ENCODE peak calls at places on chromosomes 11 and 22, in five cellular contexts. Z, V, G, T and J are unnamed samples.
A peak's percentile ranks its signal among the peaks of the same experiment; 100 is the strongest.

GRCh38 chr22:27639180-27640086 is 162.1 kb downstream of the MN1 start:
- DNase-seq in Z (no peak), V (peak; percentile 31), G (no peak), T (peak; percentile 72), J (peak; percentile 61)

GRCh38 chr11:2175659-2176058 is 4.0 kb upstream of the TH start:
- DNase-seq in Z (no peak), T (no peak), V (peak; percentile 33), G (no peak), J (no peak)

GRCh38 chr11:45167283-45167682 is 20.8 kb downstream of the PRDM11 start:
- DNase-seq in Z (no peak), G (no peak), T (no peak), V (no peak), J (no peak)

GRCh38 chr11:59178401-59178800 is 6.5 kb downstream of the DTX4 start:
- DNase-seq in G (no peak), V (no peak), Z (no peak), T (no peak), J (no peak)

GRCh38 chr22:37904572-37905533 is 1.2 kb upstream of the MICALL1 start:
- DNase-seq in T (peak; percentile 75), V (peak; percentile 99), Z (no peak), G (peak; percentile 80), J (peak; percentile 12)

GRCh38 chr22:29216011-29216872 is 10.5 kb downstream of the EMID1 start:
- DNase-seq in Z (no peak), G (no peak), T (no peak), V (no peak), J (no peak)

GRCh38 chr11:61295596-61295926 is 445 bp upstream of the VWCE start:
- DNase-seq in Z (no peak), T (no peak), V (peak; percentile 26), G (no peak), J (no peak)

GRCh38 chr11:128522943-128523518 is 64.3 kb downstream of the ETS1 start:
- DNase-seq in G (no peak), Z (no peak), T (no peak), V (peak; percentile 30), J (no peak)

GRCh38 chr11:108025387-108026080 is 16.8 kb downstream of the CUL5 start:
- DNase-seq in V (no peak), G (no peak), T (no peak), Z (no peak), J (no peak)

GRCh38 chr11:60206616-60207015 is 23.7 kb upstream of the MS4A6A start:
- DNase-seq in V (no peak), T (no peak), Z (no peak), G (no peak), J (no peak)

GRCh38 chr22:19476023-19476422 is 3.0 kb downstream of the UFD1 start:
- DNase-seq in V (no peak), T (no peak), G (no peak), Z (no peak), J (no peak)

GRCh38 chr11:118358071-118358470 is 1.3 kb upstream of the UBE4A start:
- DNase-seq in Z (no peak), V (peak; percentile 57), G (no peak), T (no peak), J (no peak)

GRCh38 chr11:66789097-66789890 is 53.9 kb upstream of the RCE1 start:
- DNase-seq in Z (no peak), T (no peak), G (no peak), V (peak; percentile 19), J (no peak)

GRCh38 chr11:29305456-29306232 is 711.2 kb downstream of the KCNA4 start:
- DNase-seq in Z (no peak), T (no peak), G (no peak), V (no peak), J (no peak)

GRCh38 chr22:45351956-45352355 is 42.2 kb downstream of the FAM118A start:
- DNase-seq in Z (no peak), V (no peak), T (no peak), G (no peak), J (no peak)

GRCh38 chr11:34890812-34891211 is 25.4 kb downstream of the APIP start:
- DNase-seq in T (no peak), G (no peak), V (peak; percentile 75), Z (no peak), J (no peak)
- TF ChIP-seq CTCF in T (peak; percentile 62), G (peak; percentile 22), V (peak; percentile 15), Z (peak; percentile 70), J (no peak)

GRCh38 chr22:40240671-40241070 is 62.9 kb downstream of the TNRC6B start:
- DNase-seq in T (no peak), G (no peak), Z (no peak), V (no peak), J (no peak)

GRCh38 chr22:40238425-40239344 is 61.0 kb downstream of the TNRC6B start:
- DNase-seq in Z (no peak), V (peak; percentile 71), G (no peak), T (no peak), J (no peak)

GRCh38 chr22:40239345-40239683 is 61.6 kb downstream of the TNRC6B start:
- DNase-seq in Z (no peak), G (no peak), T (no peak), V (no peak), J (no peak)

GRCh38 chr22:40240160-40240559 is 62.4 kb downstream of the TNRC6B start:
- DNase-seq in V (no peak), Z (no peak), G (no peak), T (no peak), J (no peak)

DNA sequence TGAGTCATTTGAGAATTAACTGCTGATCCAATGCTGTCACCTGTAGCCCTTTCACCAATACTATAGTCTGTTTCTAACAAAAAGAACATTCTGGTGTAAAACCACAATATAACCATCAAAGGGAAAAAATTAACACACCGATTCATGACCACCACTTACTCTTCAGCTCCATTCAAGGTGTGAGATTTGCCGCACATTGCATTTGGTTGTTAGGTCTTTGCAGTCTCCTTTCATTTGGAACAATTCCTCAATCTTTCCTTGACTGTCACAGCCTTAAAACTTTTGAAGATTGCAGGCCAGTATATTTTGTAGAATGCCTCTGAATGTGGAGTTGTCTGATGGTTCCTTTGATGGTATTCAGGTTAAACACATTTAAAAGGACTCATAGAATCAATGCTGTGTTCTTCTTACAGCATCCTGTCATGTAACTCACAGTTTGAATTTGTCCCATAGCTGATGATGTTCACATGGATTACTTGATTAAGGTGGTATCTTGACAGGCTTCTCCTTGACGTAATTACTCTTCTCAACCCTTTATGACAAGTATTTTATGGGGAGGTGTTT is 63.6 kb downstream of the TNRC6B start:
- DNase-seq in T (no peak), Z (no peak), V (no peak), G (no peak), J (no peak)
- TF ChIP-seq CTCF in T (no peak), Z (no peak), V (no peak), G (no peak), J (no peak)

DNA sequence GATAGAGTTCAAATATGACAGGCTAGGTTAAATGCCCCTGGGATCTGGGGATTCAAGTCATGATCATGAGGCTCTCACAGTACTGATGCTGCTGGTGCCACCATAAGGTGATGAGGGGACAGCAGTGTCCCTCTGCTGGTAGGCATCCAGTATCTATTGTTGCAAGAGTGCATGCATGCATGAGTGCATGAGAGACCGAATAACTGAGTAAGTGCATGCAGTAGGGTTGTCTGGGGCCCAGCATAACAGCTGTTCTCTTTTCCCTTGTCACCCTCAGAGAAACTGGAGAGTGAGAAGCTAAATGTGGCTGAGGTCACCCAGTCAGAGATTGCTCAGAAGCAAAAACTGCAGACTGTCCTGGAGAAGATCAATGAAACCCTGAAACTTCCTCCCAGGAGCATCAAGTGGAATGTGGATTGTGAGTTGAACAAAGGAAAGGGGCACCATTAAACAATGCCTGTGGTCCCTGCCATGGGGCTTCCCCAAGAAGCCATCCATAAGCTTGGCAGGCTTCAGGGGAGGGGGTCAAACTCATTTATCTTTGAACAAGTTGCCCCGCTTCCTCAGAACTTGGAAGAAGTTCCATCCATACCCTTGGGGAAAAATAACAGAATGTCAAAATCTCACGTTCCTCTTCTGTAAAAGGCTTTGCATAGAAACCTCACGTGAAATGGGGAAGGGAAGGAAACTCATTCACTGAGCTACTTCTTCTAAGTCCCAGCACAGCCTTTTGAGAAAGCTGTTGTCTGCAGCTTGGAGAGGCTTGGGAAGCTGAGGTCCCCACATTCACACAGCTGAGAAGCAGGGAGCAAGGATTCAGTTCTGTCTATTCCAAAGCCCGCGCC is 119.0 kb downstream of the PARVA start:
- DNase-seq in T (no peak), G (no peak), V (no peak), Z (no peak), J (no peak)
- TF ChIP-seq CTCF in T (peak; percentile 6), G (peak; percentile 52), V (peak; percentile 12), Z (peak; percentile 36), J (peak; percentile 11)

DNA sequence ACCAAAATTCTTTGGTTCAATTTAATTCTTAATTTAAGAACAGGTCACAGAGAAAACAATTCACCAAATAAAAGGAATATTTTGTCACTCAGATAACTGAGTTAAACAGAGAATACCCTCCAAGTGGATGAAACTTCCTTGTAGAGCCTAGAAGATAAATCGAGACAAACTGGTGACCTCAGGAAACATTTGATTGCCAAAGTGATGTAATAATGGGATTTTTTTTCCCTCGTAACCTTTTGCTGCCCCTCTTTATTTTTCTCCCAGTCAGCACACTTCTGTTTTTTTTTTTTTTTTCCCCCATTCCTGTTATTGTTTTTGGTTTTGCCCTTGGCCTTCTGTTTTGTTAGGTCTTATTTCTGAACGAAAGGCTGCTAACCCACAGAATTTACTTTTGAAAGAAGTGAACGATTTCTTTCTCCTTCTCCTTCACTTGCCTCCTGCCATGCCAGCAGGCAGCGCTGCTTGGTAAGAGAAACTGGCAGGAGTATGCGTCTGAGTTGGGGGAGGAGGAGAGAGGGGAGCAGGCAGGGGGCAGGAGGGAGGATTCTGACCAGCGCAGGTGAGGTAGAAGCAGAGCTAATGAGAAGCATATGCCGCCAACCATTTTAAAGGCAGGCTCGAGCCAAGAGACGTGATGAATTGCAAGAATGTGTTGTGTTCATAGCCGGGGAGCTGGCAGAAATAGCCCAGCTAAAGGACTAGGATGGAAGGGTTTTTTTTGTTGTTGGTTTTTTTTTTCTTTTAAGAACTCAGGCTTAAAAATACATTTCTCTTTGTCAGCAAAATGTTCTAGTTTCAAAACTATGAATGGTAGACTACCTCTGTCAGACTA is 121.9 kb upstream of the MTMR2 start:
- DNase-seq in T (no peak), Z (no peak), G (peak; percentile 42), V (peak; percentile 81), J (peak; percentile 32)
- TF ChIP-seq CTCF in T (no peak), Z (peak; percentile 44), G (peak; percentile 46), V (peak; percentile 23), J (no peak)